ENCODE peak calls at places on chromosomes 7 and 10, in five cellular contexts. O, W, L, E and R are unnamed samples.

GRCh38 chr7:100247152-100247757 is 27.5 kb downstream of the PVRIG start:
- DNase-seq in E (no peak), W (no peak), O (peak), L (peak), R (peak)

GRCh38 chr7:43650457-43651052 is 67.6 kb downstream of the STK17A start:
- DNase-seq in E (peak), O (peak), L (no peak), W (no peak), R (no peak)

GRCh38 chr10:101828734-101829551 is 10.7 kb upstream of the OGA start:
- DNase-seq in O (no peak), E (no peak), W (no peak), L (no peak), R (no peak)

GRCh38 chr7:123761729-123762128 is 12.9 kb upstream of the WASL start:
- DNase-seq in E (no peak), L (no peak), O (no peak), W (no peak), R (no peak)

GRCh38 chr7:102431617-102432298 is 1.6 kb upstream of the ORAI2 start:
- DNase-seq in O (no peak), E (peak), W (peak), L (peak), R (peak)

GRCh38 chr10:118210276-118210675 is 131.8 kb downstream of the FAM204A start:
- DNase-seq in E (no peak), O (no peak), L (no peak), W (no peak), R (no peak)

GRCh38 chr7:82348251-82348650 is 95.3 kb downstream of the CACNA2D1 start:
- DNase-seq in E (no peak), O (no peak), W (no peak), L (no peak), R (no peak)

GRCh38 chr10:130748409-130749057 is 563.0 kb downstream of the TCERG1L start:
- DNase-seq in E (no peak), O (no peak), W (no peak), L (no peak), R (no peak)

GRCh38 chr10:87503892-87504291 is 801 bp upstream of the MINPP1 start:
- DNase-seq in O (peak), W (no peak), L (no peak), E (no peak), R (no peak)

GRCh38 chr10:43202657-43203490 is 64.0 kb downstream of the RASGEF1A start:
- DNase-seq in O (peak), E (peak), W (no peak), L (peak), R (no peak)

GRCh38 chr7:149181136-149181790 is 14.1 kb upstream of the ZNF282 start:
- DNase-seq in E (no peak), O (no peak), W (no peak), L (no peak), R (no peak)

GRCh38 chr10:34916368-34916767 is 101.3 kb upstream of the PARD3 start:
- DNase-seq in O (peak), L (no peak), E (no peak), W (peak), R (no peak)

GRCh38 chr7:3087243-3087642 is 43.6 kb upstream of the CARD11 start:
- DNase-seq in W (no peak), L (no peak), E (no peak), O (no peak), R (no peak)

GRCh38 chr7:17710312-17710711 is 230.0 kb downstream of the SNX13 start:
- DNase-seq in E (no peak), L (no peak), O (no peak), W (no peak), R (no peak)

GRCh38 chr10:15864419-15864818 is 4.1 kb upstream of the MINDY3 start:
- DNase-seq in E (no peak), O (no peak), L (no peak), W (no peak), R (no peak)

GRCh38 chr10:47326306-47326926 is 4.2 kb downstream of the GDF2 start:
- DNase-seq in E (no peak), L (no peak), O (no peak), W (no peak), R (no peak)